ENCODE peak calls at places on chromosomes 1 and 21, in nine cellular contexts. C, O, A, B, T, R, Y, X and S are unnamed samples.

GRCh38 chr1:224433671-224434446 is 738 bp downstream of the WDR26 start:
- DNase-seq in A (no peak), R (peak), T (peak), B (no peak), X (peak), C (peak), Y (no peak), O (no peak), S (peak)

GRCh38 chr1:214991691-214992315 is 90.7 kb upstream of the KCNK2 start:
- DNase-seq in B (no peak), R (no peak), T (no peak), X (no peak), A (no peak), Y (no peak), O (no peak), C (no peak), S (no peak)

GRCh38 chr1:231206856-231207255 is 34.2 kb upstream of the GNPAT start:
- DNase-seq in R (no peak), C (no peak), X (no peak), O (no peak), Y (no peak), T (no peak), B (no peak), A (no peak), S (no peak)

GRCh38 chr1:39205102-39205780 is 746 bp downstream of the MACF1 start:
- DNase-seq in B (peak), O (no peak), X (peak), T (no peak), Y (no peak), A (peak), R (peak), C (no peak), S (no peak)

GRCh38 chr1:186681806-186682205 is 1.6 kb upstream of the PTGS2 start:
- DNase-seq in O (no peak), B (no peak), A (peak), C (no peak), T (no peak), R (no peak), X (no peak), Y (no peak), S (no peak)

GRCh38 chr1:18999287-18999852 is 42.9 kb upstream of the IFFO2 start:
- DNase-seq in Y (no peak), R (no peak), C (peak), O (peak), A (peak), T (no peak), B (peak), X (no peak), S (no peak)

GRCh38 chr1:172117800-172118199 is 276.5 kb downstream of the DNM3 start:
- DNase-seq in C (no peak), R (no peak), O (no peak), X (no peak), Y (no peak), B (peak), T (no peak), A (no peak), S (no peak)

GRCh38 chr1:89606227-89606945 is 26.5 kb upstream of the LRRC8C start:
- DNase-seq in A (no peak), C (no peak), T (no peak), Y (no peak), R (no peak), B (no peak), O (no peak), X (no peak), S (no peak)

GRCh38 chr1:152673016-152673415 is 2.1 kb upstream of the LCE2C start:
- DNase-seq in B (no peak), X (no peak), Y (no peak), C (no peak), T (no peak), O (no peak), A (no peak), R (no peak), S (no peak)

GRCh38 chr1:114510235-114511047 is 562 bp downstream of the TRIM33 start:
- DNase-seq in T (peak), A (peak), Y (peak), B (peak), C (peak), X (no peak), O (no peak), R (peak), S (peak)

GRCh38 chr1:169240449-169241242 is 127.0 kb downstream of the NME7 start:
- DNase-seq in X (no peak), A (peak), B (peak), C (no peak), R (no peak), O (no peak), Y (no peak), T (no peak), S (no peak)

GRCh38 chr1:173206816-173207595 is at the start of gene TNFSF4:
- DNase-seq in Y (no peak), O (no peak), X (no peak), B (peak), R (peak), A (peak), C (no peak), T (no peak), S (no peak)

GRCh38 chr1:192879416-192879815 is 70.6 kb downstream of the RGS2 start:
- DNase-seq in C (no peak), A (peak), O (no peak), B (peak), T (peak), Y (no peak), R (no peak), X (no peak), S (no peak)

GRCh38 chr21:42086969-42087368 is 15.9 kb downstream of the UMODL1 start:
- DNase-seq in B (no peak), T (no peak), A (no peak), C (no peak), O (no peak), R (no peak), X (no peak), Y (no peak), S (no peak)

GRCh38 chr1:110433803-110434202 is 17.1 kb upstream of the PROK1 start:
- DNase-seq in X (peak), Y (peak), A (peak), O (no peak), T (peak), C (peak), R (peak), B (peak), S (peak)

GRCh38 chr1:181038399-181038873 is 4.7 kb downstream of the MR1 start:
- DNase-seq in B (peak), C (peak), A (peak), O (no peak), T (peak), R (no peak), X (peak), Y (no peak), S (peak)

GRCh38 chr1:175434268-175434860 is 241.8 kb upstream of the KIAA0040 start:
- DNase-seq in B (no peak), A (no peak), T (peak), C (peak), X (no peak), R (no peak), O (no peak), Y (no peak), S (no peak)

GRCh38 chr21:44438531-44439210 is 16.6 kb upstream of the LRRC3 start:
- DNase-seq in Y (no peak), R (no peak), C (peak), A (no peak), B (no peak), O (no peak), T (no peak), X (no peak), S (no peak)

GRCh38 chr1:38613996-38614395 is 245.6 kb downstream of the RRAGC start:
- DNase-seq in Y (no peak), C (no peak), R (no peak), T (no peak), A (no peak), O (no peak), X (no peak), B (no peak), S (peak)

GRCh38 chr21:33988237-33988835 is 72.7 kb upstream of the ATP5PO start:
- DNase-seq in O (no peak), R (no peak), Y (no peak), C (no peak), B (no peak), A (no peak), X (no peak), T (no peak), S (no peak)

GRCh38 chr1:103905363-103905762 is 155.7 kb downstream of the AMY1C start:
- DNase-seq in O (no peak), T (no peak), C (no peak), A (no peak), R (no peak), B (no peak), Y (no peak), X (no peak), S (no peak)

GRCh38 chr21:42545745-42546144 is 32.1 kb downstream of the SLC37A1 start:
- DNase-seq in O (no peak), X (no peak), R (no peak), C (no peak), T (no peak), Y (no peak), B (no peak), A (no peak), S (no peak)

GRCh38 chr1:213464786-213465460 is 413.9 kb downstream of the RPS6KC1 start:
- DNase-seq in R (no peak), C (no peak), A (no peak), X (no peak), Y (no peak), O (no peak), B (no peak), T (no peak), S (no peak)

GRCh38 chr1:31515061-31515775 is 61.1 kb upstream of the TINAGL1 start:
- DNase-seq in C (no peak), R (no peak), B (no peak), Y (no peak), X (no peak), A (no peak), O (no peak), T (no peak), S (no peak)

GRCh38 chr1:55877440-55878232 is 662.5 kb upstream of the USP24 start:
- DNase-seq in C (no peak), R (no peak), O (no peak), T (no peak), B (no peak), Y (no peak), X (no peak), A (peak), S (no peak)

GRCh38 chr1:195030793-195031192 is 1577.4 kb downstream of the KCNT2 start:
- DNase-seq in A (no peak), R (no peak), C (no peak), O (no peak), T (no peak), X (no peak), Y (no peak), B (no peak), S (no peak)

GRCh38 chr1:203144661-203145060 is 17.1 kb downstream of the ADORA1 start:
- DNase-seq in C (peak), T (no peak), A (peak), X (no peak), B (no peak), Y (no peak), R (no peak), O (no peak), S (no peak)

GRCh38 chr1:87594736-87595383 is 266.2 kb downstream of the LMO4 start:
- DNase-seq in Y (no peak), T (no peak), B (peak), O (no peak), A (no peak), R (no peak), C (no peak), X (no peak), S (no peak)

GRCh38 chr1:87600848-87601247 is 272.2 kb downstream of the LMO4 start:
- DNase-seq in C (no peak), Y (no peak), T (no peak), B (no peak), X (no peak), R (no peak), A (peak), O (no peak), S (no peak)

GRCh38 chr1:87600070-87600469 is 271.4 kb downstream of the LMO4 start:
- DNase-seq in A (no peak), R (no peak), X (no peak), Y (no peak), T (no peak), C (no peak), B (no peak), O (no peak), S (no peak)

GRCh38 chr1:87595384-87595781 is 266.7 kb downstream of the LMO4 start:
- DNase-seq in B (no peak), A (no peak), O (no peak), R (no peak), X (no peak), T (no peak), Y (no peak), C (no peak), S (no peak)

DNA sequence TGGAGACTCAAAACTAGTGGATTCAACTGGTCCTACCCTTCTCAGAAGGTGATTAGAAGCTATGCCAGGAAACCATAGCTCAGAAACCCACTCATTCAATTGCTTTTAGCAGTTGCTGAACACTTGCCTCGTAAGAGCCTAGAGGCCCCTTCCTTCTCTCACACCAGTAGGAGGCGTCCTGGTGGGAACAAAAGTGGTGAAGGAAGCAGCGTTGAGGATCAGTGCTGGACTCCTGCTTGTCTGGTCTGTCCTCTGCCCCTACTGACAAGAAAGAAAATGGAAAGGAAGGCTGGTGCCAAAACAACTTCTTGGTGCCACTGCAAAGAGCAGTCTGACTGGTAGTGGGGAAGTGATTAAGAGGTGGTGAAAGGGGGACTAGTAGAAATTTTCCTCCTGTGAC is 269.7 kb downstream of the LMO4 start:
- DNase-seq in Y (no peak), R (no peak), C (no peak), O (no peak), B (no peak), X (no peak), T (peak), A (no peak), S (no peak)
- TF ChIP-seq CTCF in Y (peak), R (no peak), C (no peak), O (no peak), B (no peak), X (no peak), T (peak), A (no peak), S (no peak)

GRCh38 chr1:32965251-32965643 is 638 bp upstream of the RNF19B start:
- DNase-seq in B (no peak), T (no peak), A (no peak), Y (no peak), X (no peak), C (no peak), R (no peak), O (no peak), S (no peak)

GRCh38 chr1:32966900-32967299 is 2.3 kb upstream of the RNF19B start:
- DNase-seq in X (no peak), A (no peak), T (no peak), Y (no peak), B (no peak), C (no peak), R (no peak), O (no peak), S (no peak)

GRCh38 chr1:32962248-32962896 is 2.2 kb downstream of the RNF19B start:
- DNase-seq in A (peak), T (no peak), Y (no peak), B (no peak), X (no peak), R (no peak), O (no peak), C (no peak), S (no peak)

GRCh38 chr1:32963746-32964460 is 706 bp downstream of the RNF19B start:
- DNase-seq in C (peak), A (peak), B (peak), T (peak), X (peak), Y (peak), R (peak), O (no peak), S (peak)

DNA sequence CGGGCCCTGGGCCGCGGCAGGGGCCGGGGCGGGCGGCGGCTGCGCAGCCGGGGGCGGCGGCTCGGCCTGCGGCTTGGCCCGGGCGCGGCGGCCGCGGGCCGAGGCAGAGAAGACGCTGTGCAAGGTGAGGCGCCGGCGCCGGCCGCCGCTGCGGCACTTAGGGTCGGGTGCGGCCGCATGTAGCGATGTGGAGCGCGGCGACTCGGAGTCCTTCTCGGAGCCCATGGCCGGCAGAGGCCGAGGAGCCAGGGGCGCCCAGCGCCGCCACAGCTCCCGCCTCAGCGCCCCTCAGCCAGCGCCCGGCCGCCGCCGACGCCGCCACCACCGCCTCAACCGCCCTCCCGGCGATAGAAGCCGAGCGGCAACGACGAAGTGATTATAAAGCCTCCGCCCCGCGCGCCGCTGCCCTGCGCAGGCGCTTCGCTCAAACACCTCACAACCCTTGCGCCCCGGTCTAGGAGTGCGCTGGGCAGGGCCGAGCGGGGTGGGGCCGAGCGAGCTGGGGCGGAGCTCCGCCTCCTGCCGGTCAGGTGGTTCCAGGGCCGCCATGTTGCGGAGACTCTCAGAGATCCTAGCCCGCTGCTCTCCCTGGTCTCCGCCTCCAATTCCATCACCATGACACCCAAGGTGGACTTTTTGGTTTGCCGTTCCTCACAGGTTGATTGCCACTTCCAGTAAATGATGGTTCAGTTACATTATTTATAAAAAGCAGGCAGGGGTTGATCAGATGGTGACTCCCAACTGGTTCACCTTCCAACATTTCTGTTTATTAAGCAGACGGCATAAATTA is at the start of gene RNF19B:
- DNase-seq in C (peak), B (peak), Y (peak), O (peak), X (peak), A (peak), T (peak), R (peak), S (peak)
- TF ChIP-seq CTCF in C (no peak), B (no peak), Y (no peak), O (peak), X (no peak), A (no peak), T (no peak), R (no peak), S (peak)

DNA sequence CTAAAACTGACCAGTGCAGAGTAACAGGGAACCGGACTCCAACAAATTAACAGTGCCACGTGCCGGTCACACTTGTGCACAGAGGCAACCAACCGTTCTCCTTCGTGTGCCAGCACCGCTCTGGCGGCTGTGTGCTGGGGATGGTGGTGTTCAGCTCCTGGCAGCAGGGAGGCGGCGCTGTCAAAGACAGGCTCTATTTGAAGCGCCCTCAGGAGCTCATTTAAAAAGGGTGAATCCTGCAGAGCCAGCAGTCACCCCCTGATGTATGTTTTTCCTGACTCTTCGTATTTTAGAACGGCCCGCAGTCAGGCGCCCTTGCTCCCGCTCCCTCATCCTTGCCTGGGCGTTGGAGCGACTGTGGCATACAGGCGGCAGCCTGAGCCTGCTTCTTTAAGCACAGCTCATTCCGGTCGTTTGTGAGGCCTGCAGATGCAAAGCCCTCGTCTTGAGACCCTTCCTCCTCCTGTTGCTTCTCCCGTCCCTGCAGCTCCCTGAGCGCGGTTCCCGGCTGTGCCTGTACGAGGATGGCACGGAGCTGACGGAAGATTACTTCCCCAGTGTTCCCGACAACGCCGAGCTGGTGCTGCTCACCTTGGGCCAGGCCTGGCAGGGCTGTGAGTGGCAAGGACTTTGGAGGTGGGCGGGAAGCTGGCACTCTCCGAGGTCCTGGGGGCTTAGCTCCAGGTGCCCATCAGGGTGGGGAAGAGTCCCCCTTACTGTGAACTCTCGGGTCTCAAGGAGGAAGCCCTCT is 1.1 kb downstream of the DFFB start:
- DNase-seq in R (peak), A (peak), T (peak), C (peak), O (no peak), Y (no peak), X (no peak), B (peak), S (peak)
- TF ChIP-seq CTCF in R (no peak), A (peak), T (peak), C (no peak), O (no peak), Y (peak), X (no peak), B (peak), S (no peak)

GRCh38 chr1:236303675-236304074 is 21.9 kb upstream of the ERO1B start:
- DNase-seq in Y (no peak), O (no peak), C (no peak), A (no peak), B (no peak), T (no peak), R (no peak), X (no peak), S (no peak)
- TF ChIP-seq CTCF in Y (no peak), O (no peak), C (no peak), A (no peak), B (no peak), T (peak), R (no peak), X (no peak), S (no peak)

DNA sequence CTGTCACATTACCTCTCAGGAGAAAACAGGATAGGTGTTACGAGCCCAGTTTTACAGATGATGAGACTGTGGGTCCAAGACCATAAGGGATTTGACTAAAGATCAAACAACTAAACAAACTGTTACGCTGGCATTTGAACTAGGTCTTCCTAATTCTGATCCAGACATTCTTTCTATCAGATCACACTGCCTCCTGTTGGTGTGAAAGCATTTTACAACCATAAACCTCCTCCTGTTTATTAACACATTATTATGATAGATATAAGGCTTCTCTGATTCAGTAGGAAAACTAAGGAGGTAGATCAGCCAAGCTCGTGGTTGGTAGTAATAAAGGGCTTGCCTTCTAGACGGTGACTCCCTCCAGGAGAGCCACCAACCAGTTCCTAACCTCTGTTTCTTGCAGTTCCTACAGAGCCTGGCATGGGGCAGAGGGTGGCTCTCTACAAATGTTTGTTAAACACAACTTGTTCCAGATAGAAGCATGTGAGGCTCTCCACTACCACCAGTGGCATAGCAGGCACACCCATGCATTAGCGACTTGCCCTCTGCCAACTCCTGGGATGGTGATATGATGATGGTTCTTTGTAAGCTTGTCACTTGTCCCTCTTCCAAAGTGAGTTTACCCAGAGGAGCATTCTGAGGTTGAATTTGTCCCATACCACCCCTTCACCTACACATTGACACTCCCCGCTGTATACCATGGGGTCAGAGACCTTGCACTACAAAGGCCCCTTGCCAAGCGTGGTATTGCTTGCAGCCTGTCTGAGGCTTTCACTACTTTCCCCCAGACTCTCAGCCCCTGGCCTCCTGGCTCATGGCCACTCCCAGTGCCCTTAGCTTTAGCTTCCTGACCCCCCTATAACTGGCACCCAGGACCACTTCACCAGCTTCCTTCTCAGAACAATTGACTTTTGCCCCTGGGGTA is 96.4 kb upstream of the HOOK1 start:
- DNase-seq in R (no peak), X (peak), B (no peak), C (no peak), O (no peak), A (no peak), Y (no peak), T (no peak), S (no peak)
- TF ChIP-seq CTCF in R (no peak), X (no peak), B (peak), C (no peak), O (peak), A (peak), Y (peak), T (peak), S (peak)

GRCh38 chr1:117815926-117816325 is 113.5 kb downstream of the GDAP2 start:
- DNase-seq in X (no peak), A (no peak), Y (no peak), O (no peak), C (no peak), B (no peak), T (no peak), R (no peak), S (peak)
- TF ChIP-seq CTCF in X (no peak), A (no peak), Y (peak), O (no peak), C (no peak), B (no peak), T (peak), R (no peak), S (peak)